ENCODE peak calls at places on chromosomes 12 and 14, in five cellular contexts. O is body of pancreas, D is GM23338, L is upper lobe of right lung, N is cardiac muscle cell. J is an unnamed sample. For H3K4me1, the result is how much of the 10 kb centered on the place peaks cover.

GRCh38 chr12:65638324-65638723 is 186.0 kb upstream of the HMGA2 start:
- DNase-seq in O (no peak), N (no peak), D (no peak), L (no peak), J (no peak)

GRCh38 chr14:73465833-73466532 is 7.6 kb upstream of the NUMB start:
- DNase-seq in N (no peak), L (no peak), O (no peak), D (no peak), J (no peak)

GRCh38 chr12:56565510-56566101 is 44.0 kb downstream of the RBMS2 start:
- DNase-seq in D (peak), L (peak), N (peak), O (peak), J (no peak)

GRCh38 chr12:124713436-124714082 is 146.1 kb upstream of the NCOR2 start:
- DNase-seq in L (no peak), O (no peak), N (peak), D (no peak), J (no peak)

GRCh38 chr12:91189526-91189925 is 6.9 kb upstream of the DCN start:
- DNase-seq in O (no peak), N (peak), D (no peak), L (no peak), J (no peak)

GRCh38 chr14:92033912-92034687 is 5.8 kb downstream of the TRIP11 start:
- DNase-seq in N (no peak), O (peak), D (no peak), L (no peak), J (no peak)

GRCh38 chr14:26872510-26872909 is 274.7 kb upstream of the NOVA1 start:
- DNase-seq in L (no peak), D (no peak), N (peak), O (peak), J (no peak)

GRCh38 chr12:3456809-3457208 is 34.2 kb upstream of the PRMT8 start:
- DNase-seq in N (no peak), L (no peak), O (no peak), D (peak), J (peak)

GRCh38 chr12:60335765-60336164 is 739.9 kb downstream of the SLC16A7 start:
- DNase-seq in D (peak), N (peak), O (no peak), L (no peak), J (no peak)

GRCh38 chr12:56001446-56002100 is 4.5 kb downstream of the SUOX start:
- DNase-seq in N (no peak), D (no peak), L (no peak), O (no peak), J (no peak)

GRCh38 chr12:47610847-47611246 is 95.0 kb downstream of the RPAP3 start:
- DNase-seq in L (no peak), O (no peak), N (no peak), D (no peak), J (no peak)

GRCh38 chr12:57418255-57418654 is 12.6 kb downstream of the R3HDM2 start:
- DNase-seq in N (peak), L (no peak), O (peak), D (no peak), J (no peak)

GRCh38 chr14:39374846-39375245 is 57.4 kb downstream of the FBXO33 start:
- DNase-seq in O (no peak), D (no peak), N (peak), L (no peak), J (no peak)

GRCh38 chr12:79250186-79250585 is 385.6 kb downstream of the SYT1 start:
- DNase-seq in N (no peak), O (no peak), D (no peak), L (no peak), J (no peak)

GRCh38 chr12:115752913-115753726 is 524.4 kb downstream of the MED13L start:
- DNase-seq in O (peak), L (no peak), N (peak), D (peak), J (no peak)

GRCh38 chr14:101962503-101962874 is 1.9 kb upstream of the DYNC1H1 start:
- DNase-seq in O (peak), L (peak), N (peak), D (no peak), J (no peak)

GRCh38 chr14:84554136-84554535 is 975.8 kb upstream of the FLRT2 start:
- DNase-seq in D (no peak), O (no peak), L (no peak), N (no peak), J (no peak)

GRCh38 chr12:6646276-6647082 is 753 bp downstream of the ACRBP start:
- DNase-seq in N (no peak), O (no peak), D (peak), L (no peak), J (no peak)

GRCh38 chr14:90276627-90277367 is 20.4 kb downstream of the PSMC1 start:
- DNase-seq in O (no peak), N (peak), D (peak), L (peak), J (peak)

GRCh38 chr12:50613463-50613862 is 108.7 kb downstream of the DIP2B start:
- DNase-seq in D (peak), O (no peak), N (no peak), L (no peak), J (no peak)

GRCh38 chr14:45251912-45252311 is 1.1 kb downstream of the MIS18BP1 start:
- DNase-seq in O (no peak), N (peak), L (no peak), D (no peak), J (no peak)

GRCh38 chr12:117507547-117507946 is 146.1 kb upstream of the NOS1 start:
- DNase-seq in N (no peak), O (no peak), L (no peak), D (no peak), J (no peak)

GRCh38 chr12:129984097-129984496 is 80.3 kb upstream of the TMEM132D start:
- DNase-seq in D (peak), N (no peak), O (no peak), L (no peak), J (no peak)

GRCh38 chr14:100783630-100784321 is 42.1 kb upstream of the MEG3 start:
- DNase-seq in N (no peak), D (no peak), O (no peak), L (peak), J (no peak)

GRCh38 chr14:24381363-24382102 is 13.5 kb downstream of the NFATC4 start:
- DNase-seq in O (no peak), D (no peak), L (no peak), N (no peak), J (no peak)

GRCh38 chr14:23379331-23380196 is 2.7 kb downstream of the CMTM5 start:
- DNase-seq in L (peak), N (peak), O (peak), D (peak), J (peak)

GRCh38 chr12:49763006-49763591 is 21.7 kb downstream of the TMBIM6 start:
- DNase-seq in O (peak), D (peak), L (peak), N (peak), J (peak)

GRCh38 chr14:26984318-26985177 is 386.7 kb upstream of the NOVA1 start:
- DNase-seq in D (peak), N (peak), L (no peak), O (peak), J (no peak)

GRCh38 chr14:24054324-24054641 is 2.5 kb downstream of the CARMIL3 start:
- DNase-seq in D (no peak), O (no peak), N (no peak), L (no peak), J (no peak)

DNA sequence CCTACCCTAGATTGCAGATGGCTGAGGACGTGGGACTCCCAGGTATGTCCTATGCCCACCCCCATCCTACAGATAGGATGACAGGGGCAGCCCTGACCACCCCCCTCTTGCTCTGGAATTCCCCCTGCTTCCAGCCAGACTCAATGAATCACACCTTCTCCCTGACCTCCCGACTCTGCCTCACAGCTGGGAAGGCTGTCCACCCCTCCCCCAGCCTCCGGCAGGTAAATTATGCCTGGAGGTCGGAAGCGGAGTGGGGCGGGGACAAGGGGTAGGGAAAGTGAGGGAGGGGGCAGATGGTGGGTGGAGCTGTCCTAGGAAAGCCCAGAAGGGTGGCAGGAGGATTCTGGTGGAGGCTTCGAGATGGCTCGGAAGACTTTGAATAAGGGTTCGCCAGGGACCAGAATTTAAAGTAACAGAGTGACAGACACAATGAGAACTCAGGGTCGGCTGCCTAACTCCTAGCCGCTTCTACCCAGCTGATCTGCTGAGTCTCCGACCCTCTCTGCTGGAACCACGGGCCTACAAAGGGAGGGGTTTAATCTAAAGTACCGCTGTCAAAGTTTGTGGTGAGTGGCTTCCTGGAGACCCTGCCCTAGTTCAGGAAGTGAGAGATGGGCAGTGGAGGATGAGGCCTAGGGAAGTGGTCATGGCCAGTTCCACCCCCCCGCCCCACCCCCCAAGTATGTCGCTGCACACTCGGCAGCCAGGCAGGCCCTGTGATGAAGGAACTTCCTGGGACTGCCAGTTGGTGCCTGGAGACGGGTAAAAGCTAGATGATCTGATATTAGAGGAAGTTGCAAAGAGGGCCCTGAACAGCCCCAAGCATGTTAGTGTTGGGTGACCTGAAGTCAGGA is 4.2 kb downstream of the PLEKHG3 start:
- DNase-seq in L (no peak), N (peak), O (peak), D (peak), J (peak)
- H3K4me1 ChIP-seq in L (under half), N (half or more), O (half or more), D (under half), J (under half)

GRCh38 chr12:98893601-98894411 is 248.7 kb downstream of the APAF1 start:
- DNase-seq in O (no peak), L (no peak), N (no peak), D (peak), J (no peak)

GRCh38 chr12:98893126-98893525 is 248.0 kb downstream of the APAF1 start:
- DNase-seq in O (no peak), L (no peak), D (no peak), N (no peak), J (no peak)

GRCh38 chr12:98896938-98897337 is 251.8 kb downstream of the APAF1 start:
- DNase-seq in N (peak), D (peak), O (no peak), L (no peak), J (no peak)

GRCh38 chr12:98895086-98895651 is 250.1 kb downstream of the APAF1 start:
- DNase-seq in N (no peak), D (peak), L (no peak), O (no peak), J (no peak)

DNA sequence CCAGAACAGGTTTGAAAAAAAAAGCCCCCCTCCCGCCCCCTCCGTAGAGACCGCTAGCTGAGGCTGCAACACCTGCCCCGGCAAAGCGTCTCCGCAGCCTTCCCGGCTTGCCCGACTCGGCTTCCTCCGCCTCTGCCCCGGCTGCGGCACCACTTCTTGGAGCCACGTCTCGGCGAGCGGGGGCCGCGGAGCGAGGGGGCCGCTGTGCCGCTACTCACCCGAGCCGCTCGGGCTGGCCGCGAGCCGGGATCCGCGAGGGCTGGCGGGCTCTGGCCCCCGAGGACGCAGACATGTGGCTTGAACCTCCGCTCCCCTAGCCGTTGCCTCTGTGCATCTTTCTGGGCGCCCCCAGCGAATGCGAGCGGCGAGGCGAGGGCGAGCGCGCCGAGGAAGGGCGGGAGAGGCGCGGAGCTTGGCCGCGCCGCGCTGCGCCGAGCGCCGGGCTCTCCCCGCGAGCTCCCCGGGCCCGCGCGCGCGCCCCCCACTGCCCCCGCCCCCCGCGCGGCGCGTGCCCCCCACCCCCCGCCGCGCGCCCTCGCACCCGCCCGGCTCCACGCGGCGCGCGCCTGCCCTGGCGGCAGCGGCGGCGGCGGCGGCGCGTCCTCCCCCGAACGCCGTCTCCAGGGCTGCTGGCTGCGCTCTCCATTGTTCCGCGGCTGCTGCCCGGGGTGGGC is 249.5 kb downstream of the APAF1 start:
- DNase-seq in L (no peak), D (peak), O (no peak), N (peak), J (no peak)
- TF ChIP-seq CTCF in L (no peak), D (no peak), O (no peak), N (no peak), J (no peak)

DNA sequence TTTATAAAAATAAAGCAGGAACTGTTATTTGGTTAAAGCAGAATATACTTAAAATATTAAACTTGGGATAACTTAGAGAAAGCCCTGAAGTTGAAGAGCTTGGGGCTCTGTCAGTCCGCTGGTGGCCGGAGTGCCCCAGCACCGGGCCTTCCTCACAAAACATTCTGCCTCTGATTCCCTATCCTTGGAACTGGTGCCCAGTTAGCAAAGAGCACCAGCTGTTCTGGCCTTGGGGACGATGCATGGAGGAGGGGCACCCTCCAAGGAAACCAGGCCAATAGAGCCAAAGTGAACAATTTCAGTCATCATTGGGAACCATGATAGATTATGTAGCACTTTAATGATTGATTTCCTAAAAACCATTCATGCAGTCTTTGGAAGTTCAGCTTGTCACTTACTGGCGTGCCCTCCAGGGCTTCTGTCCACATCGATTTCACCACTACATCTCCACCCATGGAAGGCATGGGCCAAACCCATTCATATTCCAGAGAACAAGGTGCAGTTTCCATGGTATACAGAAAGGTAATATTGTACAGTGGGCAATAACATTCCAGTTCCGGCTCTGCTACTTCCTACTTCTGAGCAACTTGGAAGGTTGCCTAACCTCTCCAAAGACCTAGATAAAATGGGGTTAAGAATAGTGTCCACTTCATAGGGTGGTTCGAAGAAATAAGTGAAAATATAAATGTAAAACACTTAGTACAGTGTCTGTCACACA is 145.9 kb downstream of the ETV6 start:
- DNase-seq in N (no peak), L (no peak), O (no peak), D (no peak), J (no peak)
- H3K27ac ChIP-seq in N (peak), L (peak), O (peak), D (peak), J (no peak)

GRCh38 chr12:52630609-52631200 is 12.3 kb upstream of the KRT73 start:
- DNase-seq in O (no peak), N (no peak), D (no peak), L (no peak), J (no peak)
- H3K4me1 ChIP-seq in O (under half), N (under half), D (under half), L (under half), J (under half)

GRCh38 chr12:45128637-45129036 is 77.7 kb upstream of the DBX2 start:
- DNase-seq in L (no peak), N (no peak), D (no peak), O (no peak), J (no peak)

GRCh38 chr12:45124485-45125155 is 73.7 kb upstream of the DBX2 start:
- DNase-seq in D (peak), L (no peak), O (no peak), N (no peak), J (no peak)

GRCh38 chr12:45121224-45121623 is 70.3 kb upstream of the DBX2 start:
- DNase-seq in O (no peak), N (no peak), D (peak), L (no peak), J (no peak)

GRCh38 chr12:45125997-45126396 is 75.1 kb upstream of the DBX2 start:
- DNase-seq in O (no peak), N (no peak), D (no peak), L (no peak), J (no peak)

DNA sequence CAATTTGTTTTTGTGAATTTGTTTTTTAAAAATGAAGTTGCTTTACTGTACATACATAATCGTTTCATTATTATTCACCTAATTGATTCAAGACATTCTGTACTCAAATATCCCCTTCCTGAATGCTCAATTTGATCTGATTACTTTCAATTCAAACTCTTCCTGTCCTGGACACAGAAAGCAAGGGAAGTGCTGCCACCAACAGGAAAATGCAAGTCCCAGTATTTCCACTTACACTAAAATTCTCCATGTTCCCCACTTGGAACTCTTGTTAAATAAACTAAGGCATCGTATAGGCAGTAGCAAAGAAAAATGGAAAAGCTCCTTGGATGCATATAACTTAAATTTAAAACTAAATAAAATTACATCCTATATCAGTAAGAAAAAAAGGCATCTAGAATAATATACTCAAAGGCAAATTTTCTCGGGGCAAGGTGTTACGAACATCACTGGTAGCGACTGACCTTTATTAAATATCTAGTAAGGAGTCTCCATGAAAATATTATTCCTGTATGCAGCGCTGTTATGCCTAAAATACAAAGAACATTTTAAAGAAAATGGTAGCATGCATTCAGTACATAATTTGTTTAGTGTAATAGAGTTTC is 72.0 kb upstream of the DBX2 start:
- DNase-seq in L (no peak), D (peak), O (no peak), N (peak), J (no peak)
- TF ChIP-seq CTCF in L (peak), D (peak), O (no peak), N (peak), J (peak)

GRCh38 chr14:33848706-33849454 is 102.0 kb downstream of the EGLN3 start:
- DNase-seq in O (peak), L (no peak), N (peak), D (peak), J (no peak)
- H3K27ac ChIP-seq in O (no peak), L (no peak), N (no peak), D (no peak), J (no peak)